ENCODE peak calls at places on chromosome 12, in six cellular contexts. Z is GM12878, B is HepG2, N is H1, C is HCT116, R is K562. T is an unnamed sample.

GRCh38 chr12:13534645-13535398 is 338.3 kb downstream of the EMP1 start:
- DNase-seq in N (peak), Z (no peak), B (peak), C (peak), R (peak), T (peak)

GRCh38 chr12:38538319-38538718 is 221.7 kb downstream of the ALG10B start:
- DNase-seq in B (no peak), C (no peak), N (no peak), Z (no peak), R (no peak), T (no peak)

GRCh38 chr12:127552838-127553237 is 714.1 kb upstream of the TMEM132C start:
- DNase-seq in B (no peak), R (no peak), Z (no peak), N (no peak), C (no peak), T (no peak)

GRCh38 chr12:53561590-53561953 is 54.3 kb upstream of the NPFF start:
- DNase-seq in N (no peak), C (peak), B (peak), Z (no peak), R (no peak), T (no peak)

GRCh38 chr12:110741371-110741770 is 1.3 kb downstream of the PPP1CC start:
- DNase-seq in Z (no peak), C (no peak), N (no peak), B (no peak), R (peak), T (no peak)

GRCh38 chr12:4282892-4283511 is 9.4 kb downstream of the CCND2 start:
- DNase-seq in N (no peak), B (no peak), R (no peak), Z (no peak), C (no peak), T (no peak)

GRCh38 chr12:79690606-79691298 is at the start of gene PAWR:
- DNase-seq in C (peak), N (peak), Z (no peak), R (no peak), B (peak), T (peak)

GRCh38 chr12:132237772-132238486 is 91.5 kb downstream of the GALNT9 start:
- DNase-seq in R (no peak), C (no peak), B (no peak), Z (no peak), N (no peak), T (no peak)

GRCh38 chr12:111429760-111430417 is 24.2 kb downstream of the SH2B3 start:
- DNase-seq in Z (no peak), N (no peak), R (no peak), C (no peak), B (no peak), T (no peak)

GRCh38 chr12:121590476-121591143 is 9.8 kb upstream of the KDM2B start:
- DNase-seq in Z (peak), B (peak), R (peak), C (no peak), N (no peak), T (no peak)

GRCh38 chr12:32049956-32050355 is 56.7 kb upstream of the BICD1 start:
- DNase-seq in B (no peak), Z (no peak), R (no peak), C (no peak), N (no peak), T (no peak)

GRCh38 chr12:32048791-32049190 is 57.9 kb upstream of the BICD1 start:
- DNase-seq in B (no peak), C (no peak), N (no peak), Z (no peak), R (no peak), T (no peak)

GRCh38 chr12:32043928-32044549 is 62.6 kb upstream of the BICD1 start:
- DNase-seq in B (no peak), N (no peak), C (no peak), R (no peak), Z (no peak), T (no peak)

GRCh38 chr12:32047357-32047828 is 59.3 kb upstream of the BICD1 start:
- DNase-seq in Z (no peak), B (no peak), N (no peak), R (peak), C (no peak), T (no peak)

DNA sequence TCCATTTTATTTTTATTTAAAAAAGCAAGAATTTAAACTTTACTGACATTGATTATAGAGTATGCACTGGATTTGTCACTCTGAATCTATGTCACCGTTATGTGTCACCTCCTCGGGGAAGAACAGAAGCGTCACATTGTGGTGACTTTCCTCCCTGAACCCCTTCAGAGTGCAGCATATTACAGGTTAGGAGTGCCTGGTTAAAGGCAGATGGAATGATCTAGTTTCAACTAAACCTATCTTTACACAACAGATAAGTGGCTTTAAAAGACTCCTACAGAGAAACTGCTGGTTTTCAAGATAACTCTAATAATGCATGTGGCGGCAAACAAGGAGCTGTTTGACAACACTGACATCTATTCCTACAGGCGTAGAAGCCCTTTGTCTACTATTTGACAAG is 58.8 kb upstream of the BICD1 start:
- DNase-seq in N (no peak), B (no peak), R (peak), Z (no peak), C (no peak), T (no peak)
- H3K9ac ChIP-seq in N (no peak), B (no peak), R (peak), Z (no peak), C (no peak), T (no peak)

GRCh38 chr12:102564026-102564425 is 83.7 kb upstream of the IGF1 start:
- DNase-seq in C (no peak), Z (no peak), B (no peak), R (no peak), N (no peak), T (no peak)
- TF ChIP-seq ZNF274 in C (no peak), Z (no peak), B (no peak), R (no peak), N (no peak), T (no peak)

GRCh38 chr12:49037947-49038237 is 19.3 kb upstream of the PRKAG1 start:
- DNase-seq in B (no peak), N (no peak), Z (no peak), C (no peak), R (no peak), T (no peak)

GRCh38 chr12:49038291-49038955 is 19.8 kb upstream of the PRKAG1 start:
- DNase-seq in N (no peak), R (no peak), B (no peak), C (no peak), Z (no peak), T (no peak)

GRCh38 chr12:49036029-49036428 is 17.5 kb upstream of the PRKAG1 start:
- DNase-seq in C (no peak), Z (no peak), B (no peak), R (no peak), N (no peak), T (no peak)

GRCh38 chr12:49039421-49040363 is 20.9 kb downstream of the KMT2D start:
- DNase-seq in C (no peak), R (no peak), B (no peak), N (no peak), Z (no peak), T (no peak)

DNA sequence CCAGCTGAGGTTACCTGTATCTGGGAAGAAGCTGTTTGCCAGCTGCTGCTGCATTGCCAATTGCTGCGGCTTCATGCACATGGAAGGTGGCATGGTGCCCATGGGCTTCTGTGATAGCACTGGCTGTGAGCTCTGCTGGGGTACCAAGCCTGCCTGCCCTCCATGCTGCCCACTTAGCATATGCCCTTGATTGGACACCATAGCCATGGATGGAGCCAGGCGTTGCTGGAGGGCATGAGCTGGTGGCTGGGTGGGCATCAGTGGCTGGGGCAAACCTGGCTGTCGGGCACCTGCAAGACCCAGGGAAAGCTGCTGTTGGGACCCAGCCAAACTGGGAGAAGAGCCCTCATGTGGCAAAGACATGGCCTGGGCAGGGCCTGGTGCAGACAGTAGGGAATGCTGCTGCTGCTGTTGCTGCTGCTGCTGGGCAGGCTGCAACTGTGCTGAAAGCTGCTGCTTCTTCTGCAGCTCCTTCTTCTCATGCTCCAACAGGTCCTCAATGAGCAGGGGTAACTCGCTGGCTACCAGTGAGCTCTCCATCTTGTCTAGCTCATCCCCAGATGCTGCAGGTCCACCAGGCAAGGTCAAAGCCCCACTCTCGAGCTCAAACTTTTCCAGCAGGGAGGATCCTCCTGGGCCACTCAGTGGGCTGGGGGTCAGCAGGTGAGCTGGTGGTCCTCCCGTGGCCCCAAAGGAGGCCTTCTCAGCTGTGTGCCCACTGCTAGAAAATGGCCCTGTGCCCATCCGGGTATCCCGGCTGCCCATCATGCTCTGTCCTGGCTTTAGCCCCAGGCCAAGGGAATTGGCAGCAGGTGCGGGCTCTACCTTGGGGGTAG is 18.8 kb upstream of the PRKAG1 start:
- DNase-seq in N (no peak), B (no peak), Z (no peak), C (no peak), R (no peak), T (no peak)
- H3K9ac ChIP-seq in N (no peak), B (no peak), Z (no peak), C (no peak), R (no peak), T (no peak)

GRCh38 chr12:55932546-55932919 is 1.6 kb downstream of the DGKA start:
- DNase-seq in Z (no peak), B (no peak), N (no peak), C (no peak), R (no peak), T (no peak)
- TF ChIP-seq ZNF274 in Z (no peak), B (no peak), N (no peak), C (no peak), R (no peak), T (no peak)